ENCODE peak calls at places on chromosomes 7 and 10, in four cellular contexts. One of them, this sample, is unnamed.

GRCh38 chr7:12722720-12723241 is 35.3 kb downstream of the ARL4A start:
- DNase-seq in HepG2: no peak
- DNase-seq in WTC11: no peak
- DNase-seq in K562: peak
- DNase-seq in this sample: no peak

GRCh38 chr7:122803323-122803722 is 82.9 kb downstream of the CADPS2 start:
- DNase-seq in HepG2: peak
- DNase-seq in WTC11: no peak
- DNase-seq in K562: no peak
- DNase-seq in this sample: no peak

GRCh38 chr10:53269482-53269881 is 496.9 kb upstream of the MBL2 start:
- DNase-seq in HepG2: no peak
- DNase-seq in WTC11: no peak
- DNase-seq in K562: no peak
- DNase-seq in this sample: no peak

GRCh38 chr7:36650313-36650712 is 74.0 kb downstream of the AOAH start:
- DNase-seq in HepG2: no peak
- DNase-seq in WTC11: no peak
- DNase-seq in K562: no peak
- DNase-seq in this sample: no peak

GRCh38 chr7:2431260-2431867 is 28.0 kb downstream of the CHST12 start:
- DNase-seq in HepG2: peak
- DNase-seq in WTC11: peak
- DNase-seq in K562: peak
- DNase-seq in this sample: peak

GRCh38 chr7:142809671-142810070 is 38.9 kb downstream of the PRSS2 start:
- DNase-seq in HepG2: no peak
- DNase-seq in WTC11: no peak
- DNase-seq in K562: no peak
- DNase-seq in this sample: no peak

GRCh38 chr7:151061241-151062110 is 2.1 kb downstream of the SLC4A2 start:
- DNase-seq in HepG2: no peak
- DNase-seq in WTC11: peak
- DNase-seq in K562: peak
- DNase-seq in this sample: no peak

GRCh38 chr10:71270301-71270777 is 48.7 kb upstream of the SLC29A3 start:
- DNase-seq in HepG2: peak
- DNase-seq in WTC11: peak
- DNase-seq in K562: peak
- DNase-seq in this sample: peak

GRCh38 chr7:84510501-84510900 is 315.9 kb upstream of the SEMA3A start:
- DNase-seq in HepG2: no peak
- DNase-seq in WTC11: no peak
- DNase-seq in K562: no peak
- DNase-seq in this sample: no peak

GRCh38 chr7:749121-749520 is 22.0 kb upstream of the PRKAR1B start:
- DNase-seq in HepG2: no peak
- DNase-seq in WTC11: no peak
- DNase-seq in K562: no peak
- DNase-seq in this sample: no peak

GRCh38 chr7:84529480-84530205 is 335.1 kb upstream of the SEMA3A start:
- DNase-seq in HepG2: no peak
- DNase-seq in WTC11: no peak
- DNase-seq in K562: no peak
- DNase-seq in this sample: peak

GRCh38 chr7:1670894-1671875 is 1.1 kb downstream of the ELFN1 start:
- DNase-seq in HepG2: no peak
- DNase-seq in WTC11: no peak
- DNase-seq in K562: no peak
- DNase-seq in this sample: no peak

GRCh38 chr7:80588591-80588990 is 49.9 kb upstream of the CD36 start:
- DNase-seq in HepG2: no peak
- DNase-seq in WTC11: no peak
- DNase-seq in K562: no peak
- DNase-seq in this sample: no peak

GRCh38 chr7:80150621-80151273 is 16.1 kb downstream of the GNAI1 start:
- DNase-seq in HepG2: no peak
- DNase-seq in WTC11: no peak
- DNase-seq in K562: no peak
- DNase-seq in this sample: no peak

GRCh38 chr7:54798569-54798968 is 39.6 kb upstream of the SEC61G start:
- DNase-seq in HepG2: no peak
- DNase-seq in WTC11: no peak
- DNase-seq in K562: no peak
- DNase-seq in this sample: no peak

GRCh38 chr10:95761939-95762492 is 6.1 kb downstream of the ENTPD1 start:
- DNase-seq in HepG2: no peak
- DNase-seq in WTC11: no peak
- DNase-seq in K562: no peak
- DNase-seq in this sample: no peak

GRCh38 chr7:41732279-41733062 is 29.6 kb upstream of the INHBA start:
- DNase-seq in HepG2: no peak
- DNase-seq in WTC11: no peak
- DNase-seq in K562: no peak
- DNase-seq in this sample: no peak

GRCh38 chr7:73570521-73570920 is 7.9 kb downstream of the TBL2 start:
- DNase-seq in HepG2: no peak
- DNase-seq in WTC11: no peak
- DNase-seq in K562: no peak
- DNase-seq in this sample: no peak

GRCh38 chr10:63267414-63268138 is 134.4 kb downstream of the NRBF2 start:
- DNase-seq in HepG2: peak
- DNase-seq in WTC11: no peak
- DNase-seq in K562: peak
- DNase-seq in this sample: peak

GRCh38 chr10:19966751-19967150 is 150.5 kb downstream of the PLXDC2 start:
- DNase-seq in HepG2: no peak
- DNase-seq in WTC11: peak
- DNase-seq in K562: no peak
- DNase-seq in this sample: peak

GRCh38 chr10:49679480-49679893 is at the start of gene C10orf53:
- DNase-seq in HepG2: no peak
- DNase-seq in WTC11: peak
- DNase-seq in K562: peak
- DNase-seq in this sample: peak

GRCh38 chr10:107163904-107164861 is at the start of gene SORCS1:
- DNase-seq in HepG2: no peak
- DNase-seq in WTC11: peak
- DNase-seq in K562: no peak
- DNase-seq in this sample: peak

GRCh38 chr10:22253578-22253882 is 35.7 kb upstream of the EBLN1 start:
- DNase-seq in HepG2: no peak
- DNase-seq in WTC11: peak
- DNase-seq in K562: no peak
- DNase-seq in this sample: no peak

GRCh38 chr7:63071396-63071795 is 927.3 kb upstream of the ZNF722 start:
- DNase-seq in HepG2: no peak
- DNase-seq in WTC11: no peak
- DNase-seq in K562: no peak
- DNase-seq in this sample: no peak

GRCh38 chr10:79129361-79129997 is 60.7 kb downstream of the ZMIZ1 start:
- DNase-seq in HepG2: peak
- DNase-seq in WTC11: peak
- DNase-seq in K562: peak
- DNase-seq in this sample: peak

GRCh38 chr10:30784521-30784895 is 155.0 kb upstream of the LYZL2 start:
- DNase-seq in HepG2: no peak
- DNase-seq in WTC11: no peak
- DNase-seq in K562: no peak
- DNase-seq in this sample: no peak

GRCh38 chr7:48522692-48523091 is 351.4 kb downstream of the ABCA13 start:
- DNase-seq in HepG2: no peak
- DNase-seq in WTC11: no peak
- DNase-seq in K562: no peak
- DNase-seq in this sample: no peak

GRCh38 chr10:72038458-72039001 is 49.8 kb downstream of the SPOCK2 start:
- DNase-seq in HepG2: peak
- DNase-seq in WTC11: no peak
- DNase-seq in K562: no peak
- DNase-seq in this sample: no peak

GRCh38 chr10:12348870-12349627 is at the start of gene CAMK1D:
- DNase-seq in HepG2: no peak
- DNase-seq in WTC11: peak
- DNase-seq in K562: peak
- DNase-seq in this sample: peak

GRCh38 chr7:88312061-88312663 is 5.5 kb upstream of the STEAP4 start:
- DNase-seq in HepG2: no peak
- DNase-seq in WTC11: no peak
- DNase-seq in K562: no peak
- DNase-seq in this sample: no peak

DNA sequence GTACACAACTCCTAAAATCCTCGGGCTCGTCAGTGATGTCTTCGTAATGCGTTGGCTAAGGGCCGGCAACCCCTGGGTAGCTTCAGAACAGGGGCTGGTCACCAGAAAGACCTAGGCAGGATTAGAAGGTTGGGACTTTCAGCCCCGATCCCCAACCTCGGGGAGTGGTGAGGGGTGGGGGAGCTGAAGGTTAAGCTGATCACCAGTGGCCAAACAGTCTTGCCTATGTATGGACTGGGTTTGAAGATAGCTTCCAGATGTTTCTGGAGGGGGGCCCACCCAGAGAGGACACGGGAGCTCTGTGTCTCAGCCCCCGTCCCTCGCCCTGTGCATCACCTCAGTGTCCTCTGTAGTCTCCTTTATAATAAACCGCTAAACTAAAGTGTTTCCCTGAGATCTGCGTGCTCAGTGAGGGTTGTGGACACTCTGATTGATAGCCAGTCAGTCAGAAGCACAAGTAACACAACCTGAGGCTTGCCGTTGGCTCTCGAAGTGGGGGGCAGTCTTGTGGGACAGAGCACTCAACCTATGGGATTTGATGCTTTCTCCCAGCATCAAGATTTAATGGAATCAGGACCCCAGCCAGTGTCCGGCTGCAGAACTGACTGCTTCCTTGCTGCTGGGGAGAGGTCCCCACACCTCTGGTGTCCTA is 10.0 kb downstream of the PPP2R2D start:
- DNase-seq in HepG2: no peak
- DNase-seq in WTC11: no peak
- DNase-seq in K562: peak
- DNase-seq in this sample: no peak
- TF ChIP-seq ELF4 in HepG2: no peak
- TF ChIP-seq ELF4 in WTC11: no peak
- TF ChIP-seq ELF4 in K562: no peak
- TF ChIP-seq ELF4 in this sample: no peak

DNA sequence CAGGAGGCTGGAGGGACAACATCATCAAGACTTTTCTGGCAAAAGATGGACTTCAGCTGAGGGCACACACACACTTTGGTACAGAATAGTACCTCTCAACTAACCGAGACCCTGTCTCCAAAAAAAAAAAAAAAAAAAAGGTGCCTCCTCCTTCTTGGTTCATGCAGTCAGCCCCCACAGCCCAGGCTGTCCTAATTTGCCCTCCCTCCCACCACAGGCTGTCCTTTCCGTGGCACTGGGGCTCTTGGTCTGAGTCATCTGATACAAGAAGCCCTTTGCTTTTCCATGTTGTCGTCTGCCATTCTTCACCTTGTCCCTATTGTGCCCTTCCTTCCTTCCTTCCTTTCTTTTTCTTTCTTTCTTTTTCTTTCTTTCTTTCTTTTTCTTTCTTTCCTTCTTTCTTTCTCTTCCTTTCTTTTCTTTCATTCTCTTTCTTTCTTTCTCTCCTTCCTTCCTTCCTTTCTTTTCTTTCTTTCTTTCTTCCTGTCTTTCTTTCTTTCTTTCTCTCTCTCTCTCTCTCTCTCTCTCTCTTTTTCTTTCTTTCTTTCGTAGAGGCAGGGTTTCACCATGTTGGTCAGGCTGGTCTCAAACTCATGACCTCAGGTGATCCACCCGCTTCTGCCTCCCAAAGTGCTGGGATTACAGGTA is 96.1 kb upstream of the IKZF1 start:
- DNase-seq in HepG2: no peak
- DNase-seq in WTC11: no peak
- DNase-seq in K562: no peak
- DNase-seq in this sample: no peak
- TF ChIP-seq ELF4 in HepG2: no peak
- TF ChIP-seq ELF4 in WTC11: no peak
- TF ChIP-seq ELF4 in K562: no peak
- TF ChIP-seq ELF4 in this sample: no peak

GRCh38 chr7:92682324-92682723 is 92.1 kb upstream of the FAM133B start:
- DNase-seq in HepG2: peak
- DNase-seq in WTC11: no peak
- DNase-seq in K562: no peak
- DNase-seq in this sample: no peak

GRCh38 chr7:92681633-92682032 is 91.4 kb upstream of the FAM133B start:
- DNase-seq in HepG2: no peak
- DNase-seq in WTC11: no peak
- DNase-seq in K562: no peak
- DNase-seq in this sample: no peak

GRCh38 chr7:92682767-92683539 is 92.8 kb upstream of the FAM133B start:
- DNase-seq in HepG2: peak
- DNase-seq in WTC11: no peak
- DNase-seq in K562: no peak
- DNase-seq in this sample: no peak

GRCh38 chr7:92684274-92684673 is 94.1 kb upstream of the FAM133B start:
- DNase-seq in HepG2: no peak
- DNase-seq in WTC11: no peak
- DNase-seq in K562: no peak
- DNase-seq in this sample: no peak

DNA sequence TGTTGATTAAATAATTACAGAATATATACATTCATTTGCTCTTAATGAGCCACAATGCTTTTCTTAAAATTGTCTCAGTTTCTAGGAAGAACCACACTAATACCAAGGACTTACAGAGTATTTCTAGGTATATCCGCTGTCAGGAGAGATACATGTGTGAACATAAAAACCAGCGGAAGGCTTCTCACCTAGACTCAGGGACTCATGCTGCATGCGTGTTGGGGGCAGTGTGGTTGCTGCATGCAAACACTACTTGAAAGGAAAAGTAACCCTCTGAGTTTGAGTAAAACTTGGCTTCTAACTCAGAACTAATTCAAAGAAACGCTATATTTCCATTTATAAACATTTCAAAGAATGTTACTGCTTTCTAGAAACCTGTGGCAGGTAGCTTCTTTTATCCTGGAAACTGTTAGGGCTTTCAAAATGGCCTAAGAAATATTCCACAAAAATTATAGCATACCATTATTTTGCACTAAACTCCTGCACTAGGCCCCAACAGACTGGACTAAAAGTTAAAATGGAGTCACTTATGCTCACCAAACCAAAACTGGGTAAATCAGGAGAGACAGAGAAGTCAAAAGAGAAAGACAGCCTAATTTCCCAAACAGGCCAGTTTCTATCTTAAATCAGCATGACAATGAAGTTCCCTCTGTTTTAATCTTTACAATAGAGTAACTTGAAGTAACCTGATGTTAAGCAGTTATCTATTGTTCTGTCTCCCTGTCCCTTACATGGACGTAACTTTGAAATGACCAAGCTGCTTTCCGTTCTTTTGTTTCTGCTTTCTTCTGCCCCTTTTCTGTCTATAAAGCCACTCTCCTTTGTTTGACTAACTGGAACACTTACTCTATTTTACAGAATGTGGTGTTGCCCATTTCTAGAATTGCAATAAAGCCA is 95.2 kb upstream of the FAM133B start:
- DNase-seq in HepG2: no peak
- DNase-seq in WTC11: no peak
- DNase-seq in K562: no peak
- DNase-seq in this sample: no peak
- TF ChIP-seq ELF4 in HepG2: no peak
- TF ChIP-seq ELF4 in WTC11: no peak
- TF ChIP-seq ELF4 in K562: no peak
- TF ChIP-seq ELF4 in this sample: no peak

GRCh38 chr10:17024461-17024860 is 105.2 kb downstream of the CUBN start:
- DNase-seq in HepG2: no peak
- DNase-seq in WTC11: no peak
- DNase-seq in K562: no peak
- DNase-seq in this sample: no peak
- TF ChIP-seq ELF4 in HepG2: no peak
- TF ChIP-seq ELF4 in WTC11: no peak
- TF ChIP-seq ELF4 in K562: no peak
- TF ChIP-seq ELF4 in this sample: no peak